ENCODE peak calls at places on chromosomes 13 and 19, in seven cellular contexts. J, K, A, W, Q, N and I are unnamed samples.

GRCh38 chr13:100163375-100163774 is 74.5 kb downstream of the PCCA start:
- DNase-seq in J (no peak), K (no peak), A (no peak), W (no peak), Q (no peak), N (no peak), I (no peak)

GRCh38 chr19:10416380-10417257 is 3.7 kb upstream of the PDE4A start:
- DNase-seq in J (peak; percentile 95), K (peak; percentile 99), A (peak; percentile 80), W (peak; percentile 98), Q (peak; percentile 99), N (peak; percentile 68), I (peak; percentile 88)

GRCh38 chr13:95231393-95231792 is 69.9 kb downstream of the ABCC4 start:
- DNase-seq in J (peak; percentile 74), K (no peak), A (no peak), W (no peak), Q (no peak), N (no peak), I (no peak)

GRCh38 chr13:30676672-30677071 is 58.7 kb upstream of the ALOX5AP start:
- DNase-seq in J (no peak), K (no peak), A (peak; percentile 30), W (no peak), Q (no peak), N (no peak), I (no peak)

GRCh38 chr13:83449666-83450395 is 432.4 kb downstream of the SLITRK1 start:
- DNase-seq in J (no peak), K (no peak), A (peak; percentile 3), W (no peak), Q (no peak), N (no peak), I (no peak)

GRCh38 chr19:1374250-1374577 is 9.5 kb upstream of the NDUFS7 start:
- DNase-seq in J (no peak), K (no peak), A (no peak), W (no peak), Q (no peak), N (no peak), I (no peak)

GRCh38 chr19:50514346-50515167 is 844 bp upstream of the ASPDH start:
- DNase-seq in J (no peak), K (no peak), A (no peak), W (no peak), Q (no peak), N (no peak), I (peak; percentile 18)

GRCh38 chr13:48400820-48401219 is 12.1 kb downstream of the LPAR6 start:
- DNase-seq in J (no peak), K (no peak), A (peak; percentile 45), W (no peak), Q (no peak), N (no peak), I (no peak)

GRCh38 chr13:98878421-98879126 is 99.3 kb downstream of the DOCK9 start:
- DNase-seq in J (no peak), K (no peak), A (no peak), W (no peak), Q (no peak), N (no peak), I (no peak)

GRCh38 chr13:96816261-96816660 is 178.0 kb downstream of the OXGR1 start:
- DNase-seq in J (peak; percentile 84), K (no peak), A (no peak), W (no peak), Q (no peak), N (peak; percentile 78), I (no peak)

GRCh38 chr13:99895999-99896695 is 75.4 kb downstream of the ZIC5 start:
- DNase-seq in J (peak; percentile 79), K (no peak), A (no peak), W (no peak), Q (no peak), N (no peak), I (no peak)

GRCh38 chr19:409006-409514 is at the start of gene C2CD4C:
- DNase-seq in J (peak; percentile 82), K (peak; percentile 24), A (no peak), W (no peak), Q (no peak), N (no peak), I (no peak)

GRCh38 chr19:39363909-39364457 is 21.8 kb downstream of the SAMD4B start:
- DNase-seq in J (no peak), K (no peak), A (no peak), W (no peak), Q (no peak), N (peak; percentile 49), I (peak; percentile 72)